ENCODE peak calls at places on chromosomes 16 and 17, in ten cellular contexts. Q is NCI-H146; C is COR-L47; A is sigmoid colon; I is cardiac muscle cell; U is activated CD4-positive, CD25-positive, alpha-beta regulatory T cell; F is SK-N-MC; J is NCI-H510A treated with DMSO at 0.1 percent for 48 hours; W is activated CD4-positive, alpha-beta T cell treated with anti-CD3 and anti-CD28 coated beads, Interleukin-2, amount 50 U/mL, for 1 hour; Z is fibroblast of the aortic adventitia. M is an unnamed sample.

GRCh38 chr16:49556252-49557069 is 182.9 kb downstream of the C16orf78 start:
- DNase-seq in U (no peak), F (no peak), Z (peak), A (no peak), J (peak), C (peak), W (no peak), I (peak), Q (peak), M (peak)

GRCh38 chr16:78742501-78743283 is 643.2 kb downstream of the WWOX start:
- DNase-seq in F (no peak), Z (no peak), W (peak), A (no peak), C (no peak), I (no peak), J (no peak), Q (no peak), U (peak), M (no peak)

GRCh38 chr17:10069301-10069700 is 129.1 kb downstream of the GAS7 start:
- DNase-seq in C (no peak), J (no peak), Z (peak), Q (no peak), U (no peak), F (no peak), I (no peak), W (no peak), A (no peak), M (no peak)

GRCh38 chr17:79907855-79908254 is 68.6 kb upstream of the CBX4 start:
- DNase-seq in W (no peak), U (no peak), A (no peak), J (no peak), I (peak), Q (no peak), Z (no peak), C (no peak), F (no peak), M (no peak)

GRCh38 chr17:63841350-63842172 is 924 bp downstream of the SMARCD2 start:
- DNase-seq in U (no peak), A (peak), Z (peak), W (no peak), C (peak), F (no peak), J (peak), Q (peak), I (peak), M (peak)

GRCh38 chr17:29158515-29159275 is 21.5 kb downstream of the MYO18A start:
- DNase-seq in C (no peak), J (no peak), W (no peak), A (no peak), I (peak), U (no peak), Z (peak), Q (no peak), F (no peak), M (no peak)

GRCh38 chr16:86261379-86261778 is 248.9 kb upstream of the FOXF1 start:
- DNase-seq in C (no peak), U (no peak), Z (peak), Q (no peak), F (no peak), J (no peak), I (peak), A (no peak), W (no peak), M (no peak)

GRCh38 chr17:1870592-1870991 is 40.8 kb downstream of the RPA1 start:
- DNase-seq in C (no peak), Q (no peak), Z (no peak), U (no peak), J (no peak), A (no peak), I (no peak), F (no peak), W (no peak), M (no peak)

GRCh38 chr17:43902190-43902589 is 5.1 kb downstream of the MPP2 start:
- DNase-seq in W (no peak), Z (no peak), C (no peak), I (no peak), F (no peak), Q (no peak), U (no peak), A (no peak), J (no peak), M (no peak)

GRCh38 chr16:64391009-64391663 is 730.7 kb downstream of the CDH11 start:
- DNase-seq in I (peak), W (no peak), Q (no peak), J (no peak), U (no peak), A (no peak), F (no peak), Z (peak), C (no peak), M (no peak)

GRCh38 chr16:85417156-85417860 is 195.8 kb upstream of the GSE1 start:
- DNase-seq in Z (no peak), Q (no peak), C (no peak), W (no peak), U (no peak), F (no peak), I (no peak), A (peak), J (no peak), M (peak)

GRCh38 chr17:21286771-21287702 is 2.5 kb downstream of the MAP2K3 start:
- DNase-seq in A (no peak), C (no peak), J (peak), I (no peak), Z (no peak), F (no peak), W (no peak), U (no peak), Q (no peak), M (no peak)

GRCh38 chr17:62782730-62783260 is 25.3 kb downstream of the MARCHF10 start:
- DNase-seq in A (no peak), U (no peak), I (no peak), J (no peak), C (no peak), Q (no peak), F (no peak), Z (no peak), W (no peak), M (no peak)

GRCh38 chr16:66926171-66926570 is 836 bp upstream of the RRAD start:
- DNase-seq in W (no peak), U (no peak), J (no peak), A (peak), I (no peak), C (no peak), Z (peak), F (no peak), Q (no peak), M (no peak)

GRCh38 chr17:37067555-37068111 is 118.9 kb downstream of the AATF start:
- DNase-seq in W (no peak), C (no peak), Q (no peak), J (peak), U (no peak), A (peak), Z (peak), F (no peak), I (peak), M (no peak)

GRCh38 chr16:75043175-75043937 is 44.5 kb downstream of the ZNRF1 start:
- DNase-seq in A (no peak), U (no peak), F (no peak), J (no peak), I (peak), Z (peak), Q (no peak), W (no peak), C (no peak), M (no peak)

GRCh38 chr17:33218657-33219298 is 74.3 kb downstream of the ASIC2 start:
- DNase-seq in J (no peak), Q (no peak), Z (peak), U (no peak), W (no peak), C (no peak), F (no peak), A (no peak), I (no peak), M (no peak)

GRCh38 chr16:54194008-54194731 is 92.4 kb downstream of the IRX3 start:
- DNase-seq in F (no peak), Q (peak), J (no peak), U (no peak), W (no peak), C (no peak), I (peak), A (peak), Z (peak), M (peak)

GRCh38 chr17:80846932-80847331 is 144.7 kb upstream of the CHMP6 start:
- DNase-seq in I (no peak), Z (no peak), W (no peak), C (no peak), F (no peak), U (no peak), Q (no peak), A (peak), J (no peak), M (no peak)

GRCh38 chr16:23026777-23027362 is 122.4 kb downstream of the USP31 start:
- DNase-seq in Q (no peak), I (peak), C (no peak), Z (peak), U (no peak), W (no peak), A (no peak), J (no peak), F (peak), M (peak)

GRCh38 chr17:15278381-15278780 is 13.3 kb upstream of the PMP22 start:
- DNase-seq in C (no peak), W (no peak), F (no peak), U (no peak), A (no peak), Q (no peak), J (no peak), Z (no peak), I (no peak), M (peak)

GRCh38 chr17:69878661-69879060 is 196.4 kb upstream of the KCNJ16 start:
- DNase-seq in Z (peak), W (no peak), I (no peak), J (no peak), F (no peak), C (no peak), A (no peak), Q (no peak), U (no peak), M (no peak)

GRCh38 chr17:75559958-75560533 is 27.6 kb upstream of the MYO15B start:
- DNase-seq in U (no peak), Z (no peak), A (no peak), W (no peak), Q (no peak), J (no peak), I (no peak), F (no peak), C (no peak), M (no peak)